ENCODE peak calls at places on chromosome 6, in seven cellular contexts. E, L, F, C, R, I and K are unnamed samples.

GRCh38 chr6:28212510-28213212 is 12.4 kb upstream of the ZSCAN9 start:
- DNase-seq in R (peak; percentile 50), L (no peak), I (peak; percentile 81), F (peak; percentile 80), C (peak; percentile 82), E (no peak), K (no peak)

GRCh38 chr6:95686858-95687257 is 109.5 kb downstream of the MANEA start:
- DNase-seq in I (no peak), R (no peak), C (no peak), F (no peak), E (no peak), L (no peak), K (no peak)

GRCh38 chr6:121382467-121383121 is 48.3 kb upstream of the TBC1D32 start:
- DNase-seq in E (no peak), F (no peak), I (no peak), C (no peak), R (peak; percentile 87), L (no peak), K (no peak)

GRCh38 chr6:160137989-160138835 is 16.6 kb downstream of the SLC22A1 start:
- DNase-seq in R (peak; percentile 65), C (peak; percentile 61), E (no peak), F (no peak), L (peak; percentile 44), I (no peak), K (no peak)

GRCh38 chr6:25023781-25024180 is 88.0 kb upstream of the RIPOR2 start:
- DNase-seq in R (no peak), L (no peak), E (no peak), C (no peak), F (no peak), I (no peak), K (no peak)

GRCh38 chr6:133262804-133263203 is 21.6 kb downstream of the EYA4 start:
- DNase-seq in F (no peak), I (no peak), C (no peak), L (no peak), E (no peak), R (no peak), K (no peak)

GRCh38 chr6:52887912-52888535 is 21.5 kb downstream of the GSTA3 start:
- DNase-seq in C (no peak), F (no peak), E (no peak), R (no peak), L (no peak), I (no peak), K (no peak)

GRCh38 chr6:114342086-114342825 is 567 bp downstream of the HS3ST5 start:
- DNase-seq in I (peak; percentile 26), C (no peak), F (no peak), E (peak; percentile 83), R (peak; percentile 10), L (no peak), K (no peak)

GRCh38 chr6:41074692-41075436 is 2.1 kb downstream of the NFYA start:
- DNase-seq in R (no peak), I (no peak), E (no peak), C (no peak), L (peak; percentile 55), F (no peak), K (no peak)

GRCh38 chr6:5241242-5241641 is 19.5 kb downstream of the LYRM4 start:
- DNase-seq in I (no peak), R (no peak), C (no peak), F (no peak), E (no peak), L (no peak), K (no peak)

GRCh38 chr6:97240222-97240621 is 42.8 kb downstream of the MMS22L start:
- DNase-seq in R (no peak), L (no peak), C (no peak), F (peak; percentile 47), I (no peak), E (no peak), K (no peak)

GRCh38 chr6:91812596-91813274 is 1225.9 kb upstream of the MAP3K7 start:
- DNase-seq in C (no peak), R (no peak), F (peak; percentile 18), I (no peak), E (no peak), L (no peak), K (no peak)

GRCh38 chr6:156718647-156719394 is 58.4 kb upstream of the ARID1B start:
- DNase-seq in C (peak; percentile 74), E (no peak), L (peak; percentile 80), R (peak; percentile 14), I (no peak), F (peak; percentile 81), K (no peak)

GRCh38 chr6:108732101-108732870 is 115.9 kb upstream of the ARMC2 start:
- DNase-seq in I (no peak), C (no peak), F (peak; percentile 48), E (no peak), L (no peak), R (peak; percentile 67), K (no peak)

GRCh38 chr6:49535795-49536194 is 14.7 kb upstream of the C6orf141 start:
- DNase-seq in F (no peak), E (no peak), L (no peak), C (no peak), I (no peak), R (no peak), K (no peak)

GRCh38 chr6:133632906-133633305 is 256.0 kb upstream of the TCF21 start:
- DNase-seq in E (no peak), F (no peak), R (no peak), I (no peak), L (no peak), C (no peak), K (no peak)

GRCh38 chr6:37785002-37785687 is 34.4 kb upstream of the ZFAND3 start:
- DNase-seq in R (no peak), L (no peak), F (no peak), I (no peak), C (no peak), E (no peak), K (no peak)

GRCh38 chr6:31541059-31541657 is 645 bp downstream of the DDX39B start:
- DNase-seq in R (peak; percentile 55), F (no peak), L (peak; percentile 61), C (peak; percentile 79), E (peak; percentile 82), I (no peak), K (no peak)

GRCh38 chr6:170286246-170286933 is 4.5 kb downstream of the DLL1 start:
- DNase-seq in E (no peak), L (no peak), I (no peak), C (peak; percentile 42), R (peak; percentile 51), F (no peak), K (no peak)

GRCh38 chr6:170289108-170289931 is 1.6 kb downstream of the DLL1 start:
- DNase-seq in F (no peak), E (no peak), L (no peak), R (no peak), I (no peak), C (no peak), K (peak; percentile 79)

GRCh38 chr6:170286934-170287265 is 4.0 kb downstream of the DLL1 start:
- DNase-seq in R (no peak), L (no peak), E (no peak), C (no peak), I (no peak), F (no peak), K (no peak)

GRCh38 chr6:170287371-170287876 is 3.5 kb downstream of the DLL1 start:
- DNase-seq in F (no peak), L (no peak), I (no peak), R (no peak), E (no peak), C (no peak), K (no peak)

GRCh38 chr6:170288091-170288631 is 2.7 kb downstream of the DLL1 start:
- DNase-seq in E (no peak), R (no peak), C (no peak), L (no peak), F (no peak), I (no peak), K (no peak)
- H3K27me3 ChIP-seq in E (peaks cover 98% of the 10 kb centered on the region), R (peaks cover 58% of the 10 kb centered on the region), C (peaks cover 63% of the 10 kb centered on the region), L (peaks cover 54% of the 10 kb centered on the region), F (peaks cover 9% of the 10 kb centered on the region), I (peaks cover 1% of the 10 kb centered on the region), K (no peaks in the 10 kb centered on the region)

GRCh38 chr6:50722829-50723562 is 9.7 kb downstream of the TFAP2D start:
- DNase-seq in L (no peak), C (no peak), R (no peak), E (peak; percentile 22), F (no peak), I (no peak), K (no peak)
- H3K27me3 ChIP-seq in L (peaks cover 46% of the 10 kb centered on the region), C (no peaks in the 10 kb centered on the region), R (peaks cover 59% of the 10 kb centered on the region), E (peaks cover 69% of the 10 kb centered on the region), F (peaks cover 99% of the 10 kb centered on the region), I (no peaks in the 10 kb centered on the region), K (no peaks in the 10 kb centered on the region)

GRCh38 chr6:36336210-36336588 is 489 bp downstream of the BNIP5 start:
- DNase-seq in F (no peak), L (no peak), C (no peak), R (no peak), E (no peak), I (no peak), K (no peak)

GRCh38 chr6:36334343-36334742 is 2.3 kb downstream of the BNIP5 start:
- DNase-seq in C (no peak), L (peak; percentile 22), R (peak; percentile 31), E (no peak), F (no peak), I (no peak), K (no peak)

GRCh38 chr6:36333889-36334288 is 2.8 kb downstream of the BNIP5 start:
- DNase-seq in R (no peak), F (no peak), I (no peak), L (peak; percentile 22), C (no peak), E (no peak), K (no peak)

GRCh38 chr6:36335465-36336209 is 1.1 kb downstream of the BNIP5 start:
- DNase-seq in I (no peak), F (no peak), E (no peak), R (peak; percentile 34), L (peak; percentile 3), C (no peak), K (no peak)

DNA sequence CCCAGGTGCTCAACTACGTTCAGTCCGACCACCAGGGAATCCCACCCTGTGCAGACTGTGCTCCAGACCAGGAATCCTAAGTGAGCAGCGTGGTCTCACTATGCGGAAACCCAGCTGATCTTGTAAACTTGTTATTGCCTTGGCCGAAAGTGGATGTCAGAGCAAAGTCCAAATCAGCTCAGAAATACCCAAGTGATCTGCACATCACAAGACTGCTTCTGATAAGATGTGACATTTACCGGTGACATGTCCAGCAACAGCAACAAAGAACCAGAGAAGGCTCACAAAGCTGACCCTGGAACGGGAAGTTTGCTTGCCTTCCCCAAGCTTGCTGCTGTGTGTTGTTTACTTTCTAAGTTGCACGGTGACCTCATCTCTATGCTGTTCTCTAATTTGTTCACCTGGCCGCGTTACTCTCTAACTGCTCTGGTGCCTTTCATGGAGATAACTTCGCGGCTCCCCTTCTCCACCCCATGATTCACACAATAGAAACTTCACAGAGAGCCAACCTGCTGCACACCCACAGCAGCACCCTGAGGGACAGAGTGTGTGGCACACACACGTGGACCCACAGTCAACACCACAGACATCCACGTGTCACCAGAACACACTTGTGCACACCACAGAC is 1.7 kb downstream of the BNIP5 start:
- DNase-seq in C (no peak), R (peak; percentile 56), L (peak; percentile 4), I (no peak), E (no peak), F (no peak), K (no peak)
- H3K27me3 ChIP-seq in C (peaks cover 55% of the 10 kb centered on the region), R (no peaks in the 10 kb centered on the region), L (peaks cover 40% of the 10 kb centered on the region), I (peaks cover 1% of the 10 kb centered on the region), E (peaks cover 43% of the 10 kb centered on the region), F (peaks cover 69% of the 10 kb centered on the region), K (no peaks in the 10 kb centered on the region)

DNA sequence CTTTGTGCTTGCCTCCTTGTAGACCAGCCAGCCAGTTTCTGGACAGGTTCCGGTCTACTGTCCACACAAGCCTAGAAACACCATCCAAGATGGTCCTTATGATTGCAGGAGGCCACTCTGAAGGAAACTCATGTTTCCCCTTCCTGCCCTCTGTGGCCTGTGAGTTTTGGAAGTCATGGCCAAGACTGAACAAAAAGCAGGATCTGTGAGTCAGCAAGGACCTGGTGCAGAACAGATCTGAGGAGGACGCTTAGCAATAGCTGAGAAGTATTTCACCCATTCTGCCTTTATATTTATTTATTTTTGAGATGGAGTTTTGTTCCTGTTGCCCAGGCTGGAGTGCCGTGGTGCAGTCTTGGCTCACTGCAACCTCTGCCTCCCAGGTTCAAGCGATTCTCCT is 134.6 kb upstream of the EEF1E1 start:
- DNase-seq in C (no peak), F (no peak), R (no peak), E (no peak), L (no peak), I (no peak), K (no peak)
- H3K27me3 ChIP-seq in C (peaks cover 3% of the 10 kb centered on the region), F (peaks cover 14% of the 10 kb centered on the region), R (peaks cover 9% of the 10 kb centered on the region), E (peaks cover 32% of the 10 kb centered on the region), L (peaks cover 33% of the 10 kb centered on the region), I (no peaks in the 10 kb centered on the region), K (no peaks in the 10 kb centered on the region)